ENCODE peak calls at places on chromosomes 13 and 19, in six cellular contexts. G is adrenal gland, Y is colonic mucosa, W is aorta, K is psoas muscle, H is osteoblast. I is an unnamed sample. For H3K27me3 and H3K36me3, the result is how much of the 10 kb centered on the place peaks cover.

GRCh38 chr19:32202244-32202643 is 143.2 kb upstream of the ZNF507 start:
- DNase-seq in W (no peak), Y (no peak), K (no peak), G (no peak), H (no peak), I (no peak)

GRCh38 chr19:31339405-31339804 is 9.8 kb downstream of the TSHZ3 start:
- DNase-seq in W (no peak), G (no peak), Y (no peak), K (no peak), H (no peak), I (peak)

GRCh38 chr19:11268783-11269267 is 6.5 kb upstream of the DOCK6 start:
- DNase-seq in H (peak), G (peak), W (no peak), K (peak), Y (peak), I (no peak)

GRCh38 chr13:99256709-99257108 is 1.5 kb downstream of the GPR18 start:
- DNase-seq in G (no peak), W (no peak), H (no peak), Y (no peak), K (no peak), I (no peak)

GRCh38 chr13:47457631-47458030 is 543.4 kb downstream of the SUCLA2 start:
- DNase-seq in W (no peak), K (no peak), Y (no peak), H (peak), G (no peak), I (no peak)

GRCh38 chr19:23520441-23520840 is 125.2 kb upstream of the ZNF91 start:
- DNase-seq in W (no peak), G (no peak), Y (no peak), K (no peak), H (no peak), I (no peak)

GRCh38 chr13:47087841-47088240 is 191.0 kb upstream of the HTR2A start:
- DNase-seq in K (no peak), G (no peak), H (peak), W (no peak), Y (no peak), I (no peak)

GRCh38 chr19:30719991-30720329 is 347.8 kb downstream of the ZNF536 start:
- DNase-seq in G (peak), Y (no peak), W (no peak), H (no peak), K (no peak), I (no peak)

GRCh38 chr19:14978377-14978776 is 1.3 kb downstream of the SLC1A6 start:
- DNase-seq in W (no peak), Y (no peak), K (no peak), G (no peak), H (no peak), I (no peak)

GRCh38 chr19:18503337-18503970 is 18.4 kb downstream of the ELL start:
- DNase-seq in W (no peak), K (peak), H (peak), Y (no peak), G (no peak), I (no peak)

GRCh38 chr19:44142014-44142523 is 715 bp downstream of the ZNF234 start:
- DNase-seq in H (peak), G (peak), K (peak), Y (peak), W (peak), I (peak)

GRCh38 chr13:23867027-23867491 is 22.1 kb downstream of the MIPEP start:
- DNase-seq in H (peak), G (no peak), K (no peak), Y (no peak), W (no peak), I (no peak)

GRCh38 chr19:1169921-1170885 is 3.9 kb downstream of the SBNO2 start:
- DNase-seq in H (peak), Y (no peak), W (no peak), K (peak), G (peak), I (no peak)

GRCh38 chr13:19646062-19646461 is 12.6 kb downstream of the MPHOSPH8 start:
- DNase-seq in W (no peak), H (no peak), K (no peak), G (no peak), Y (no peak), I (no peak)

GRCh38 chr13:70668293-70668692 is 560.0 kb upstream of the KLHL1 start:
- DNase-seq in H (no peak), K (no peak), G (no peak), Y (no peak), W (no peak), I (peak)

GRCh38 chr13:51249767-51250741 is 27.9 kb downstream of the FAM124A start:
- DNase-seq in K (no peak), W (no peak), H (peak), G (no peak), Y (no peak), I (peak)

GRCh38 chr19:18562086-18562485 is 4.4 kb downstream of the KXD1 start:
- DNase-seq in G (no peak), W (peak), K (peak), Y (no peak), H (peak), I (no peak)

GRCh38 chr19:2869618-2870017 is 2.5 kb downstream of the ZNF556 start:
- DNase-seq in W (no peak), Y (no peak), K (no peak), G (no peak), H (peak), I (no peak)

GRCh38 chr19:3642987-3643386 is 16.4 kb upstream of the CACTIN start:
- DNase-seq in H (no peak), K (no peak), G (no peak), W (no peak), Y (no peak), I (peak)

GRCh38 chr13:30870916-30871712 is 35.0 kb upstream of the MEDAG start:
- DNase-seq in W (no peak), H (no peak), Y (no peak), K (no peak), G (no peak), I (peak)

GRCh38 chr13:100356889-100357288 is 231.7 kb downstream of the GGACT start:
- DNase-seq in K (no peak), W (no peak), Y (no peak), G (no peak), H (no peak), I (no peak)
- H3K4me3 ChIP-seq in K (no peak), W (no peak), Y (no peak), G (no peak), H (no peak), I (no peak)

GRCh38 chr13:112060899-112061366 is 6.0 kb upstream of the SOX1 start:
- DNase-seq in K (no peak), Y (no peak), G (no peak), W (no peak), H (peak), I (peak)

GRCh38 chr13:112062047-112062618 is 4.8 kb upstream of the SOX1 start:
- DNase-seq in H (peak), K (no peak), Y (no peak), G (no peak), W (no peak), I (peak)

GRCh38 chr13:112062619-112063308 is 4.2 kb upstream of the SOX1 start:
- DNase-seq in H (peak), Y (no peak), K (no peak), W (no peak), G (no peak), I (peak)

GRCh38 chr13:112060431-112060830 is 6.5 kb upstream of the SOX1 start:
- DNase-seq in W (no peak), K (no peak), H (peak), Y (no peak), G (no peak), I (no peak)

GRCh38 chr13:112061367-112062046 is 5.4 kb upstream of the SOX1 start:
- DNase-seq in W (no peak), G (no peak), Y (no peak), K (no peak), H (peak), I (peak)
- H3K27me3 ChIP-seq in W (under half), G (half or more), Y (half or more), K (half or more), H (half or more), I (half or more)

DNA sequence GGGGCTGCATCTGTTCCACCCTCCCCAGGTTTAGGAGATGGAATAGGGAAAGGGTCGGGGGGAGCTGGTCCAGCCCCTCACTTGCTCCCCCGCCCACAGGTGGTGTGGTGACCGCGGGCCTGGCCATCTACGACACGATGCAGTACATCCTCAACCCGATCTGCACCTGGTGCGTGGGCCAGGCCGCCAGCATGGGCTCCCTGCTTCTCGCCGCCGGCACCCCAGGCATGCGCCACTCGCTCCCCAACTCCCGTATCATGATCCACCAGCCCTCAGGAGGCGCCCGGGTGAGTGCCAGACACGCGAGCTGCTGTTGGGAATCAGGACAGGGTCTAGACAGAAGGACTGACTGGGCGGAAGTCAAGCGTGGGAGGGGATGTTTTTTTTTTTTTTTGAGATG is 3.0 kb downstream of the CLPP start:
- DNase-seq in Y (no peak), W (no peak), K (no peak), H (peak), G (no peak), I (no peak)
- H3K36me3 ChIP-seq in Y (under half), W (under half), K (under half), H (under half), G (under half), I (under half)

DNA sequence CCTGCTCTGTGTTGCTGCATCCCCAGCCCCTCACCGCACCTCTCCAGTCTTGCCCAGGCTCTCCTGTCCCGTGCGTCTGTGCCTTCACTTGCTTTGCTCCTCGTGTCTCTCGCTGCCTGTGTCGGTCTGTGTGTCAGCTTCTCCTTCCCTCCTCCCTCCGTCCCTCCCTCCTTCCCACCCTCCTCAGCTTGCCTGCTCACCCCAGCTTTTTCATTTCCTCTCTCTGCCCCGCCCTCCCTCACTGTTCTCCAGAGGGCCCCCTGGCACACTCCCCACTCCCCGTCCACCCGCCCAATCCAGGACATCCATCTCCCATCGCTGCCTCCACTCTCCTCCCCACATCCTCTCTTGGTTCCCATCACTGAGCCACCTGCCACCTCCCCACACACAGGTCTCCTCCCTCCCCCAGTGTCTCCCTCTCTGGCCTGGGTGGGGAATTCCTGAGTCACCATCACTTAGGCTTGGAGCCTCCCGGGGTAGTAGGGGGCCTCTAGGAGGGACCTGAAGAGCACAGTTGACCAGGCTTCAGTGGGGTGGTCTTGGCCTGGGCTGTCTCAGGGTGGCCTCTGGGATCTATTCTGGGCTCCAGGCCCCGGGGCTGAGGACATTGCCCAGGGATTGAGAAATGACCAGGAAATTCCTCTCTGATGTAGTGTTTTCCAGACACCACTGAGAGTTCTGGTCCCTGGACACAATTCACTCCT is at the start of gene PTGIR:
- DNase-seq in G (peak), K (peak), H (peak), Y (peak), W (peak), I (peak)
- H3K4me3 ChIP-seq in G (no peak), K (peak), H (peak), Y (no peak), W (peak), I (no peak)

GRCh38 chr13:112113355-112113754 is 46.4 kb downstream of the SOX1 start:
- DNase-seq in W (no peak), Y (peak), K (no peak), H (no peak), G (no peak), I (no peak)

GRCh38 chr13:112112534-112113276 is 45.8 kb downstream of the SOX1 start:
- DNase-seq in Y (peak), G (no peak), W (no peak), H (no peak), K (no peak), I (no peak)

GRCh38 chr13:112113851-112114250 is 46.9 kb downstream of the SOX1 start:
- DNase-seq in H (no peak), Y (no peak), W (no peak), G (no peak), K (no peak), I (no peak)

GRCh38 chr13:112107289-112107688 is 40.3 kb downstream of the SOX1 start:
- DNase-seq in K (no peak), H (no peak), W (no peak), Y (no peak), G (no peak), I (peak)

GRCh38 chr13:112110479-112110878 is 43.5 kb downstream of the SOX1 start:
- DNase-seq in W (no peak), G (no peak), Y (no peak), K (no peak), H (no peak), I (no peak)
- H3K27me3 ChIP-seq in W (under half), G (under half), Y (under half), K (under half), H (under half), I (under half)

DNA sequence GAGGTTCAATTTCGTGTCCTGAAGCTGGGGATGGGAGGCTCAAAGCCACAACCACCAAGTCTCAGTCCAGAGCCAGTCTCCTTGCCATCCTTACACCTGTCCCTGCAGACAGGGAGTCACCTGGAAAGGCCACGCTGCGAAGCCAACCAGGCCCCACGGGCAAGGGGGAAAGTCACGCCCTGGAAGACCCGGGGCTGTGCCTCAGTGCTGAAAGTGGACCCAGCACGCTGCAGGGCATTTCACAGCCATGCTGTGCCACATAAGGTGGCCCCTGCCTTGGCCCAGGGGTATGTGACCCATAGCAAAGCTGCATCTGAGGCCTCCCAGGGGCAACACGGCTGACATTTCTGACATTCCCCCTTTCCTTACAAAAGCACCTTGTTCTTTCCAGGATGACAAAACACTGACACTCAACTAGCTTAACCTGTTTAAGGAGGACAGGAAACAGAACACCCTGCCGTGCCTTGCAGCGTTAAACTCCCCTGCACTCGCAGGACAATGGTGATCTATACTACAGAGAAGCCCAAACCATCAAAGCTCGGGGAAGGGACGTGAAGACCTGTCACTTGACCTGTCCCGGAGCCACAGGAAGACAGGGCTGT is 14.8 kb downstream of the CHERP start:
- DNase-seq in W (no peak), Y (no peak), G (no peak), H (peak), K (no peak), I (no peak)
- H3K36me3 ChIP-seq in W (under half), Y (under half), G (under half), H (half or more), K (under half), I (half or more)

I was measured in H7.